ENCODE peak calls at places on chromosomes 4 and X, in four cellular contexts. H, K, I and S are unnamed samples.

GRCh38 chr4:56786955-56787354 is 34.5 kb downstream of the SPINK2 start:
- DNase-seq in H (no peak), I (no peak), K (no peak), S (no peak)

GRCh38 chr4:40462326-40462725 is 127.2 kb downstream of the CHRNA9 start:
- DNase-seq in H (no peak), I (no peak), K (peak; percentile 57), S (peak; percentile 13)

GRCh38 chr4:56637791-56638190 is 43.3 kb downstream of the HOPX start:
- DNase-seq in I (no peak), H (no peak), K (no peak), S (no peak)

GRCh38 chr4:5953003-5953951 is 60.4 kb upstream of the CRMP1 start:
- DNase-seq in K (no peak), H (no peak), I (no peak), S (no peak)

GRCh38 chrX:48737213-48737938 is 24.2 kb upstream of the GLOD5 start:
- DNase-seq in K (peak; percentile 86), H (peak; percentile 97), I (peak; percentile 87), S (peak; percentile 64)

GRCh38 chr4:159280442-159281172 is 177.7 kb downstream of the RAPGEF2 start:
- DNase-seq in K (no peak), H (no peak), I (no peak), S (no peak)

GRCh38 chr4:26896636-26897035 is 36.0 kb downstream of the STIM2 start:
- DNase-seq in I (no peak), K (no peak), H (no peak), S (no peak)

GRCh38 chrX:78769356-78769755 is 21.8 kb downstream of the LPAR4 start:
- DNase-seq in K (no peak), H (no peak), I (no peak), S (no peak)

GRCh38 chr4:119026662-119027444 is 108.8 kb upstream of the MYOZ2 start:
- DNase-seq in I (no peak), K (no peak), H (no peak), S (no peak)

GRCh38 chrX:15493118-15494082 is at the start of gene PIR:
- DNase-seq in I (no peak), H (peak; percentile 88), K (peak; percentile 17), S (peak; percentile 28)

GRCh38 chr4:185837415-185838103 is 25.6 kb upstream of the SORBS2 start:
- DNase-seq in K (no peak), I (no peak), H (no peak), S (no peak)

GRCh38 chr4:101795704-101796103 is 5.2 kb downstream of the BANK1 start:
- DNase-seq in H (no peak), I (no peak), K (no peak), S (no peak)

GRCh38 chrX:3425031-3425430 is 78.6 kb upstream of the MXRA5 start:
- DNase-seq in H (no peak), I (no peak), K (no peak), S (no peak)

GRCh38 chrX:149909324-149910177 is 19.8 kb upstream of the HSFX4 start:
- DNase-seq in H (no peak), I (no peak), K (no peak), S (no peak)

GRCh38 chr4:99763635-99764101 is 53.0 kb upstream of the DAPP1 start:
- DNase-seq in K (no peak), I (no peak), H (no peak), S (no peak)

GRCh38 chr4:12488672-12489071 is 995.5 kb downstream of the RAB28 start:
- DNase-seq in I (no peak), K (no peak), H (no peak), S (no peak)

GRCh38 chr4:30181918-30182317 is 538.3 kb upstream of the PCDH7 start:
- DNase-seq in K (no peak), I (no peak), H (no peak), S (no peak)

GRCh38 chr4:164847967-164848649 is 28.9 kb upstream of the APELA start:
- DNase-seq in K (no peak), H (no peak), I (no peak), S (no peak)

GRCh38 chr4:177161781-177162180 is 147.9 kb upstream of the NEIL3 start:
- DNase-seq in K (no peak), H (no peak), I (no peak), S (no peak)

GRCh38 chr4:98026362-98026761 is 116.9 kb downstream of the STPG2 start:
- DNase-seq in I (no peak), H (no peak), K (no peak), S (no peak)

GRCh38 chr4:155889946-155890345 is 13.6 kb upstream of the TDO2 start:
- DNase-seq in I (no peak), H (no peak), K (no peak), S (no peak)

GRCh38 chr4:94974773-94975172 is 217.0 kb downstream of the BMPR1B start:
- DNase-seq in I (no peak), H (no peak), K (no peak), S (no peak)

GRCh38 chrX:15906544-15906943 is 51.9 kb upstream of the AP1S2 start:
- DNase-seq in K (no peak), H (no peak), I (no peak), S (no peak)

GRCh38 chr4:53695540-53696463 is 104.5 kb upstream of the LNX1 start:
- DNase-seq in H (no peak), K (peak; percentile 53), I (no peak), S (no peak)

GRCh38 chr4:125928652-125929051 is 613.9 kb downstream of the FAT4 start:
- DNase-seq in I (no peak), H (no peak), K (no peak), S (no peak)

GRCh38 chrX:81120270-81120935 is 81.3 kb downstream of the HMGN5 start:
- DNase-seq in I (no peak), K (no peak), H (no peak), S (no peak)

GRCh38 chr4:91448668-91449330 is 855.0 kb upstream of the GRID2 start:
- DNase-seq in H (no peak), I (no peak), K (no peak), S (no peak)

GRCh38 chr4:129240816-129241215 is 144.9 kb downstream of the C4orf33 start:
- DNase-seq in I (no peak), K (no peak), H (no peak), S (no peak)

GRCh38 chr4:108742451-108742850 is 20.4 kb downstream of the ETNPPL start:
- DNase-seq in H (no peak), K (no peak), I (no peak), S (no peak)

GRCh38 chr4:166972071-166972470 is 262.2 kb downstream of the SPOCK3 start:
- DNase-seq in I (no peak), K (no peak), H (no peak), S (no peak)

GRCh38 chr4:173805884-173806283 is 275.9 kb upstream of the HAND2 start:
- DNase-seq in I (no peak), K (no peak), H (no peak), S (no peak)

GRCh38 chr4:38290360-38290759 is 330.2 kb downstream of the PTTG2 start:
- DNase-seq in I (no peak), H (no peak), K (no peak), S (no peak)

GRCh38 chr4:142355417-142355930 is 490.6 kb downstream of the INPP4B start:
- DNase-seq in H (no peak), K (no peak), I (no peak), S (no peak)

GRCh38 chr4:100960232-100960631 is 387.1 kb downstream of the PPP3CA start:
- DNase-seq in K (no peak), H (no peak), I (no peak), S (no peak)

GRCh38 chrX:54564942-54565341 is 34.9 kb downstream of the GNL3L start:
- DNase-seq in K (no peak), I (no peak), H (no peak), S (no peak)

GRCh38 chr4:3709846-3710441 is 56.2 kb upstream of the ADRA2C start:
- DNase-seq in I (no peak), H (no peak), K (no peak), S (no peak)

DNA sequence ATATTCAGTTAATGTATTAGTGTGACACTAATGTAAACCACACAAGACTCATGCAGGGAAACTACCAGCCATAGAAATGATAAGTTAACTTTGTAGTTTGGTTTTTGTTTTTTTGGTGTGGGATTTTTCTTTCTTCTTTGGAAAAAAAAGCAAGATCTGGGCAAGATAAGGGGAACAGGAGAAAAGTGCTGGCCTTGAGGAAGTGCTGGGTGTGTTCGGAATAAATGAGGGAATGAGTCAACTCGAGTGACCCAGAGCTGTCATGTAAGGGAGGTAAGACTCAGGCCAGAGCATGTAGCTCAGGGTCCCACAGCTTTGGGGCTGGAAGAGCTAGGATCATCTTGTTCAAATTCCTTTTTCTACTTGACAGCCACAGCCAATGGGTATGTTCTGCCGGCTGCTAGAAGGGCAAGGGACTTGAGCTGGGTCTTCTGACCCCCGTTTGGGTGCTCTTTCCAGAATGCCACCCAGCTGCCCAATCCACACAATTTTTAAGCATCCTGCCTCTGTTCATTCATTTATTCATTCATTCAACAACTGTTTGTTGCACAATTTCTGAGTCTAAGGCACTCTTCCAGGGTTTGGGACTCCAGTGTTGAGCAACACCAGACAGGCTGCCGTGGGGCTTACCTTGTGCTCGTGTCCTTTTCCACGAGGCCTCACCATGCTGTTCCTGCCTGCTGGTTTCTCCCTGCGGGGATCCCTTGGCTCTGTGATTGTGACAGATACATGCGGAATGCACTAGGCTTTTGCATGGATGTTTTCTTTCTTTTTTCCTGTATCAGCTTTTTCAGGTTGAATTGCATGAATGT is 54.5 kb downstream of the CLDN34 start:
- DNase-seq in H (no peak), K (no peak), I (no peak), S (no peak)
- TF ChIP-seq SPI1 in H (no peak), K (no peak), I (no peak), S (no peak)

GRCh38 chr4:133316874-133317273 is 167.8 kb downstream of the PCDH10 start:
- DNase-seq in H (no peak), K (no peak), I (no peak), S (no peak)

GRCh38 chr4:133323670-133324069 is 174.6 kb downstream of the PCDH10 start:
- DNase-seq in I (no peak), K (no peak), H (no peak), S (no peak)

GRCh38 chr4:133324491-133324890 is 175.4 kb downstream of the PCDH10 start:
- DNase-seq in K (no peak), I (no peak), H (no peak), S (no peak)

GRCh38 chr4:133320576-133321170 is 171.6 kb downstream of the PCDH10 start:
- DNase-seq in I (no peak), K (no peak), H (peak; percentile 12), S (peak; percentile 5)
- TF ChIP-seq SPI1 in I (no peak), K (no peak), H (no peak), S (no peak)

DNA sequence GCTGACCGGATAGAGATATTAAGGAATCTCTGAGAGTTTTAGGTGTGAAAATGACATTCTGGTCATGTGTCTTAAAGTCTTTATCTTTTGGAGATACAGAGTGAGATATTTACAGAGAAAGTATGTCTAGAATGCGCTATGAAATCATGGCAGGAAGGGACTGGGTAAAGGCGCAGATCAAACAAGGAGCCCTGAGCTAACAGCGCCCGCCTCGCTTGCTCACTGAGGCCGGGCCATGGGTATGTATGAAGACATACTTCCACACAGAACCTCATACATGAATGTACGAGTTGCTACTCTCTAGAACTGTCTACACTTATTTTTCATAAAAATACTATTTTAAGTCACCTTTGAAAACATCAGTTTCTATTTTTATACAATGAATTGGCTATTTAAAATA is 20.0 kb downstream of the FAM53A start:
- DNase-seq in K (no peak), I (no peak), H (no peak), S (no peak)
- TF ChIP-seq SPI1 in K (no peak), I (no peak), H (no peak), S (no peak)

GRCh38 chr4:86451560-86452322 is 91.9 kb upstream of the MAPK10 start:
- DNase-seq in K (no peak), H (no peak), I (no peak), S (no peak)
- TF ChIP-seq SPI1 in K (no peak), H (no peak), I (no peak), S (no peak)